ENCODE peak calls at places on chromosomes 4 and X, in four cellular contexts. S, C, B and G are unnamed samples.

GRCh38 chr4:128597515-128597914 is 212.0 kb upstream of the JADE1 start:
- DNase-seq in B (no peak), C (no peak), S (no peak), G (no peak)

GRCh38 chr4:168880811-168881595 is 129.1 kb downstream of the CBR4 start:
- DNase-seq in C (no peak), S (no peak), B (peak; percentile 74), G (no peak)

GRCh38 chrX:116170444-116170843 is at the start of gene AGTR2:
- DNase-seq in S (no peak), B (no peak), C (no peak), G (no peak)

GRCh38 chr4:53127365-53127764 is 238.5 kb downstream of the SCFD2 start:
- DNase-seq in S (no peak), B (no peak), C (no peak), G (no peak)

GRCh38 chrX:13074297-13075262 is 30.2 kb upstream of the FAM9C start:
- DNase-seq in C (no peak), S (no peak), B (no peak), G (no peak)

GRCh38 chrX:119118780-119119395 is 8.7 kb downstream of the KIAA1210 start:
- DNase-seq in S (peak; percentile 69), C (peak; percentile 9), B (peak; percentile 64), G (peak; percentile 59)

GRCh38 chr4:180336494-180337090 is 1906.6 kb upstream of the TENM3 start:
- DNase-seq in S (no peak), B (no peak), C (no peak), G (no peak)

GRCh38 chrX:70826715-70827114 is 81.8 kb downstream of the TEX11 start:
- DNase-seq in B (no peak), C (no peak), S (no peak), G (no peak)

GRCh38 chrX:3370656-3371055 is 24.2 kb upstream of the MXRA5 start:
- DNase-seq in S (no peak), B (peak; percentile 82), C (no peak), G (no peak)

GRCh38 chrX:136347706-136348105 is 46.9 kb downstream of the ADGRG4 start:
- DNase-seq in B (peak; percentile 26), C (no peak), S (no peak), G (no peak)

GRCh38 chr4:74262522-74262921 is 45.7 kb upstream of the EPGN start:
- DNase-seq in C (no peak), B (no peak), S (no peak), G (no peak)

GRCh38 chrX:101385026-101385684 is 836 bp downstream of the BTK start:
- DNase-seq in C (no peak), S (no peak), B (no peak), G (no peak)

GRCh38 chr4:6348408-6348807 is 78.8 kb downstream of the WFS1 start:
- DNase-seq in B (no peak), S (no peak), C (no peak), G (no peak)

GRCh38 chrX:40524423-40524822 is 56.3 kb upstream of the ATP6AP2 start:
- DNase-seq in C (no peak), B (no peak), S (no peak), G (no peak)

DNA sequence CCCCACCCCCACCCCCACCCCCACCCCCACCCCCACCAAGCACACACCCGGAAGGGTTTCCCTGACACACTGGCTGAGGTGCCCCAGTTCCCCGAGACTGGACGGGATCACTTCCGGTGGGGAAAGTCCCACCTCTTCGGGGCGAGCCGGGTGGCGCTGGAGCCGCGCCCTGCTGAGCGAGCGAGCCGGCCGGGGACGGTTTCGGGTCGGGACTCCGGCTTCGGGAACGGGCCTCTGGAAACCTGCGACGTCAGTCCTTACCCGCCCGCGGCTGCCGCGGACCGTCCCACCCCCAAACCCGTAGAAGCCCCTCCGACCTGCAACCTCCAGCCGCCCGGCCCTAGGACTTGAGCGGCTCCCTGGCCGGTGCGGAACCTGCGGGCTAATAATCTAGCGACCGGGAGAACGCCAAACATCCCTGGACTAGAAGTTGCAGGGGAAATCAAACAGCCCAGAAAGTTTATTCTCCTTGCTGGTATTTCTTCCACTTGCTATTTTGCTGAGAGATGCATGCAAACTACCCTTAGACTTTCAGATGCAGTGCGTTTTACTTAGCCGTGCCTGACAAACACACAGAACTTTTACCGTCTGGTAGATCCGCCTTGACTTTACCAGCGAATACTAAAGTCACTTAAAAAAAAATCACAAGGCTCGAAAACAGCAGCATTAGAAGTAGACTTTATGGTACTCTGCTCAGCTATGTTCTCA is 993 bp downstream of the RAP2C start:
- DNase-seq in C (peak; percentile 49), S (peak; percentile 91), B (peak; percentile 73), G (peak; percentile 81)
- H2BK120ac ChIP-seq in C (no peak overlapping the region), S (peak overlapping the region; percentile 82), B (peak overlapping the region; percentile 76), G (no peak overlapping the region)

DNA sequence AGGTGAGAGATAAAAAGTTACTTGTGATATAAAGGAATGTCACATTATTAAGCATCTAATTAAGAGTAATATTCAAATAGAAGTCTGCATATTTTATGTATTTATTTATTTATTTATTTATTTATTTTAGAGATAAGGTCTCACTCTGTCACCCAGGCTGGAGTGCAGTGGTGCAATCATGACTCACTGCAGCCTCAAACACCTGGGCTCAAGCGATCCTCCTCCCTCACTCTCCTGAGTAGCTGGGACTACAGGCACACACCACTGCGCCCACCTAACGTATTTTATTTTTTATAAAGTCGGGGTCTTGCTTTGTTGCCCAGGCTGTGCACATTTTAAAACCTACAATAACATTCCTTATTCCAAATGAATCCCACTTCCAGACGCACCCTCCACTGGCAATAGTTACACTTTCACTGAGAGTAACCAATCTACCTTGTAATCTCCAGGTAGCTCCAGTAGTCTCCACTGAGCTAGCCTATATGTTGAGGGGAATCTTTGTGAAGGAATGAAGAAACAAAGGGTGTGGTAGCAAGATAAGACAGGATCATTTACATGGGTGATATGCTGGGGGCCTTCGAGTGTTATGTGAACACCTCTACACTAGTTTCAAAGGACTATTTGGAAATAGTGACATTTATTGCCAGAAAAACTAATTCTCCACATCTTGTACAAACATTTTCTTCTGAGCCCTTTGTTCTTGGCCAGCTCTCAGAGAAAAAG is 11.9 kb downstream of the SH3D19 start:
- DNase-seq in C (no peak), S (no peak), B (peak; percentile 57), G (no peak)
- H3K79me2 ChIP-seq in C (peaks cover 3% of the 10 kb centered on the region), S (peaks cover 40% of the 10 kb centered on the region), B (no peaks in the 10 kb centered on the region), G (peaks cover 28% of the 10 kb centered on the region)

GRCh38 chr4:185838104-185838452 is 26.1 kb upstream of the SORBS2 start:
- DNase-seq in S (peak; percentile 38), C (no peak), B (no peak), G (peak; percentile 76)

GRCh38 chr4:185838514-185839203 is 26.7 kb upstream of the SORBS2 start:
- DNase-seq in C (no peak), B (no peak), S (peak; percentile 91), G (no peak)

GRCh38 chr4:185836268-185837084 is 24.5 kb upstream of the SORBS2 start:
- DNase-seq in S (no peak), C (no peak), B (no peak), G (no peak)

GRCh38 chr4:185839204-185839712 is 27.3 kb upstream of the SORBS2 start:
- DNase-seq in S (peak; percentile 99), C (peak; percentile 96), B (peak; percentile 86), G (peak; percentile 90)

DNA sequence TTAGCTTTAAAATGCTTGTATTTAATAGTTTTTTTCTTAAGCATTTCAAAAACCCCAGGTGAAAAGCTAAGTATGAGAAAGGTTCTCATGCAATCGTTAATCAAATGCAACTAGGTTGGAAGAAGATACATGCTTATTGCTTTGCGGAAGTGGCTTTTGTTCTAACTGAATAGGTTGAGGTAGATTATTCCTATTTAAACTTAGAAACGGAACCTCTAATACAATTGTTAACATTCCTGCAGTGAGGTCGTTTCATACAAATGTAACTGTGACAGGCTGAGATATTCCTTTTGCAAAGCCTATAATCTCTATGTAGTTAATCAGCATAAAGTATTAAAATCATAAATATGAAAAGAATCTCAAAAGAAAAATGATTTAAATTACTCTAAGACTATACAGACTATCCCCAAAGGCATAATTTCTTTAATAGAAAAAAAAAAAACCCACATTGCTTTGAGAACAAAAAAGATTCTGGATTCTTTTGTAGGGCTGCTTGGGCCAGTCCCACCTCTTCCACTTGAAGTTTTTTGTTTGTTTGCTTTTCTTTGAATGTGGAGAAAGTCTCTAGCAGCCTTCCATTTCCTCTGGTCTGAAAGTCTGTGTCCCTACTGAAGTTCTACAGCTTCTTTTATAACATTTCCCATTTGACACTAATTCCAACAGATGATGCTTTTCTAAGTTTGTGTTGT is 25.6 kb upstream of the SORBS2 start:
- DNase-seq in C (no peak), B (no peak), S (no peak), G (no peak)
- H2BK120ac ChIP-seq in C (peak overlapping the region; percentile 95), B (peak overlapping the region; percentile 98), S (no peak overlapping the region), G (no peak overlapping the region)

DNA sequence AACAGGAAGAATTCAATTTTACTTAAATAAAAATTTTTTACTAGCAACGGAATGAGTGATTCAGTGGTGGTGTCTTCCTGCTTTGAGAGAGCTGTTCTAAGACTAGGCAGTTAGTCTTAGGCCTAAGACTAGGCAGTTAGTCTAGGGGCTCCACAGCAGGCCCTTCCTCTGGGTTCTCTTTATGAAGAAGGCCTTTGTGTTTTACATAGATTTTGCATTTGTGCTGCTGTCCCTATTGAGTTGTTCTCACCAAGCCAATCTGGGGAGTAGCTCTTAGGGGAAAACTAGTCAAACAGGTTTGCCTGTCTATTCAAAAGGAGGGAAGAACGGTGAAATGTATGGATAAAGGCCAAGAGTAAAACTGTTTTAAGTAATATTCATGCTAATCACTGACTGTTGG is 7.6 kb downstream of the UGT8 start:
- DNase-seq in C (no peak), B (peak; percentile 4), S (peak; percentile 79), G (peak; percentile 40)
- H3K79me2 ChIP-seq in C (peaks cover 6% of the 10 kb centered on the region), B (no peaks in the 10 kb centered on the region), S (peaks cover 7% of the 10 kb centered on the region), G (peaks cover 6% of the 10 kb centered on the region)

DNA sequence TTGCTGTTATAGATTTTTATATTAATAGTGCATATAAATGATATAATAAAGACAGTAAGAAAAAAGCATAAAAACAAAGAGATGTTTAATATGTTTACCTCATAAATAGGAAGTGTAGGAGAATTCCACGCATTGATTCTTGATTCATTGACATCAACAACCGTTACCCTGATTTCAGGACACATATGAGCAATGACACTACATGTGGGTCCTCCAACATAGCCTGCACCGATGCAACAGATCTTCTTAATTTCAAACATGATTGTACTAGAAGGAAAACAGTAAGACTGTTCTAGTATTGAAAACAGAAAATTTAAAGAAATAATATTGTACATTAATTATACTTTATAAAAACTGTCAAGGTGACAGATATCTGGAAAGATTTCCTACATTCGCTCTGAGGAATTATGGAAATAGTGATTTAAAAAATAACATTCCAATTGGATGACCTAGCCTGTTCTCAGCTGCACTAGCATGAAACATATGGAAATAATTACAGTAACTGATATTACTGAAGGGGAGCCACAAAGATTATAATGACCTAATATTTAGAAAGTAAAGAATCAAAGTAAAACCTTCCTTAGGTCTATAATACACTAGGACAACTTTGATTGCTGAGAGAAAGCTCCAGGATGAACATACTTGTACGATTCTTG is 5.9 kb downstream of the UGDH start:
- DNase-seq in S (no peak), C (no peak), B (no peak), G (no peak)
- H2BK120ac ChIP-seq in S (no peak overlapping the region), C (no peak overlapping the region), B (no peak overlapping the region), G (no peak overlapping the region)